ENCODE peak calls at places on chromosomes 11 and 22, in five cellular contexts. X is DND-41, L is left lung, Z is AG04450, V is IMR-90. Q is an unnamed sample.

GRCh38 chr22:49072996-49073645 is 754.6 kb downstream of the BRD1 start:
- DNase-seq in X (no peak), Z (no peak), V (no peak), L (no peak), Q (no peak)

GRCh38 chr11:118922745-118923627 is 2.7 kb downstream of the BCL9L start:
- DNase-seq in L (no peak), X (no peak), Z (no peak), V (no peak), Q (no peak)

GRCh38 chr11:35089724-35090505 is 49.1 kb upstream of the CD44 start:
- DNase-seq in L (no peak), Z (no peak), X (no peak), V (no peak), Q (no peak)

GRCh38 chr11:120632579-120632978 is 121.0 kb downstream of the GRIK4 start:
- DNase-seq in L (no peak), Z (no peak), X (no peak), V (no peak), Q (no peak)

GRCh38 chr22:30312053-30312452 is 14.7 kb downstream of the TBC1D10A start:
- DNase-seq in V (peak; percentile 83), Z (no peak), X (no peak), L (no peak), Q (peak; percentile 62)

GRCh38 chr22:23503736-23504440 is 76.2 kb downstream of the IGLL1 start:
- DNase-seq in Z (no peak), L (no peak), X (no peak), V (no peak), Q (no peak)

GRCh38 chr22:39724857-39725256 is 154.3 kb downstream of the CACNA1I start:
- DNase-seq in X (no peak), L (no peak), Z (no peak), V (no peak), Q (no peak)

GRCh38 chr11:122808494-122808893 is 29.8 kb upstream of the CRTAM start:
- DNase-seq in X (no peak), V (peak; percentile 73), Z (no peak), L (no peak), Q (peak; percentile 63)

GRCh38 chr11:109870313-109870712 is 222.9 kb upstream of the ZC3H12C start:
- DNase-seq in Z (no peak), V (no peak), L (no peak), X (no peak), Q (no peak)

GRCh38 chr22:39299829-39300178 is 19.6 kb downstream of the RPL3 start:
- DNase-seq in V (no peak), L (no peak), X (no peak), Z (no peak), Q (peak; percentile 53)

GRCh38 chr11:99383628-99384300 is 363.0 kb downstream of the CNTN5 start:
- DNase-seq in L (no peak), X (no peak), Z (no peak), V (no peak), Q (no peak)

GRCh38 chr11:110185599-110185998 is 92.4 kb downstream of the ZC3H12C start:
- DNase-seq in X (no peak), Z (no peak), V (no peak), L (no peak), Q (no peak)

GRCh38 chr11:103488579-103488978 is 379.4 kb downstream of the DYNC2H1 start:
- DNase-seq in Z (no peak), X (no peak), L (no peak), V (no peak), Q (no peak)

GRCh38 chr11:70512716-70513115 is 114.4 kb downstream of the CTTN start:
- DNase-seq in X (no peak), Z (no peak), L (no peak), V (no peak), Q (no peak)

GRCh38 chr11:112841719-112842118 is 119.5 kb upstream of the NCAM1 start:
- DNase-seq in L (no peak), V (no peak), X (no peak), Z (no peak), Q (no peak)

GRCh38 chr11:31808721-31809542 is 2.2 kb downstream of the PAX6 start:
- DNase-seq in Z (no peak), V (no peak), L (no peak), X (no peak), Q (no peak)

GRCh38 chr22:39502789-39503464 is 837 bp downstream of the MIEF1 start:
- DNase-seq in V (peak; percentile 41), X (no peak), L (no peak), Z (no peak), Q (no peak)

GRCh38 chr11:132627981-132628380 is 904.3 kb downstream of the OPCML start:
- DNase-seq in Z (no peak), X (no peak), L (no peak), V (no peak), Q (no peak)

GRCh38 chr11:65182258-65183170 is 786 bp downstream of the CAPN1 start:
- DNase-seq in L (peak; percentile 61), V (no peak), Z (no peak), X (peak; percentile 20), Q (peak; percentile 27)

GRCh38 chr22:42939941-42940653 is 74.9 kb downstream of the PACSIN2 start:
- DNase-seq in V (peak; percentile 90), X (no peak), Z (peak; percentile 32), L (no peak), Q (peak; percentile 79)

GRCh38 chr11:13503393-13503792 is 7.6 kb upstream of the PTH start:
- DNase-seq in L (no peak), X (no peak), V (no peak), Z (no peak), Q (no peak)

GRCh38 chr11:104003491-104003890 is 32.9 kb upstream of the DDI1 start:
- DNase-seq in Z (no peak), V (peak; percentile 64), L (no peak), X (no peak), Q (peak; percentile 43)

GRCh38 chr22:32823024-32823730 is 21.7 kb downstream of the TIMP3 start:
- DNase-seq in X (peak; percentile 23), V (peak; percentile 44), L (no peak), Z (no peak), Q (peak; percentile 56)
- H3K4me3 ChIP-seq in X (no peak overlapping the region), V (no peak overlapping the region), L (no peak overlapping the region), Z (no peak overlapping the region), Q (no peak overlapping the region)

GRCh38 chr11:36469063-36469462 is 41.0 kb downstream of the TRAF6 start:
- DNase-seq in X (peak; percentile 27), Z (no peak), L (no peak), V (no peak), Q (no peak)
- TF ChIP-seq CTCF in X (peak; percentile 48), Z (peak; percentile 45), L (no peak), V (peak; percentile 34), Q (peak; percentile 68)

GRCh38 chr22:32680277-32680676 is 121.2 kb upstream of the TIMP3 start:
- DNase-seq in X (no peak), V (no peak), L (no peak), Z (no peak), Q (no peak)
- H3K4me3 ChIP-seq in X (no peak overlapping the region), V (no peak overlapping the region), L (no peak overlapping the region), Z (no peak overlapping the region), Q (no peak overlapping the region)

GRCh38 chr11:18522388-18522787 is 4.4 kb downstream of the TSG101 start:
- DNase-seq in V (no peak), Z (no peak), X (no peak), L (no peak), Q (peak; percentile 17)
- TF ChIP-seq CTCF in V (peak; percentile 7), Z (no peak), X (peak; percentile 29), L (no peak), Q (peak; percentile 11)